ENCODE peak calls at places on chromosomes 7 and 10, in six cellular contexts. One of them, this sample, is unnamed.

GRCh38 chr7:150955519-150956394 is 22.4 kb downstream of the KCNH2 start:
- DNase-seq in A549: no peak
- DNase-seq in GM12878: no peak
- DNase-seq in K562: peak
- DNase-seq in HepG2: no peak
- DNase-seq in endothelial cell of umbilical vein: no peak
- DNase-seq in this sample: peak

GRCh38 chr7:139203992-139204391 is 27.0 kb upstream of the UBN2 start:
- DNase-seq in A549: no peak
- DNase-seq in GM12878: no peak
- DNase-seq in K562: no peak
- DNase-seq in HepG2: no peak
- DNase-seq in endothelial cell of umbilical vein: no peak
- DNase-seq in this sample: no peak

GRCh38 chr7:70634610-70635068 is 497.3 kb upstream of the GALNT17 start:
- DNase-seq in A549: no peak
- DNase-seq in GM12878: no peak
- DNase-seq in K562: peak
- DNase-seq in HepG2: no peak
- DNase-seq in endothelial cell of umbilical vein: no peak
- DNase-seq in this sample: peak

GRCh38 chr10:27464993-27465392 is 39.1 kb upstream of the RAB18 start:
- DNase-seq in A549: no peak
- DNase-seq in GM12878: peak
- DNase-seq in K562: no peak
- DNase-seq in HepG2: no peak
- DNase-seq in endothelial cell of umbilical vein: no peak
- DNase-seq in this sample: no peak

GRCh38 chr7:24052572-24053223 is 231.3 kb upstream of the NPY start:
- DNase-seq in A549: no peak
- DNase-seq in GM12878: no peak
- DNase-seq in K562: no peak
- DNase-seq in HepG2: no peak
- DNase-seq in endothelial cell of umbilical vein: no peak
- DNase-seq in this sample: peak

GRCh38 chr7:116876664-116877442 is 14.5 kb downstream of the CAPZA2 start:
- DNase-seq in A549: no peak
- DNase-seq in GM12878: no peak
- DNase-seq in K562: peak
- DNase-seq in HepG2: no peak
- DNase-seq in endothelial cell of umbilical vein: peak
- DNase-seq in this sample: no peak

GRCh38 chr7:39589323-39590111 is 23.3 kb downstream of the YAE1 start:
- DNase-seq in A549: no peak
- DNase-seq in GM12878: peak
- DNase-seq in K562: peak
- DNase-seq in HepG2: no peak
- DNase-seq in endothelial cell of umbilical vein: peak
- DNase-seq in this sample: peak

GRCh38 chr7:18390523-18390907 is 105.0 kb upstream of the HDAC9 start:
- DNase-seq in A549: no peak
- DNase-seq in GM12878: no peak
- DNase-seq in K562: no peak
- DNase-seq in HepG2: no peak
- DNase-seq in endothelial cell of umbilical vein: no peak
- DNase-seq in this sample: no peak

GRCh38 chr10:103784723-103785418 is 70.5 kb downstream of the SH3PXD2A start:
- DNase-seq in A549: no peak
- DNase-seq in GM12878: no peak
- DNase-seq in K562: no peak
- DNase-seq in HepG2: no peak
- DNase-seq in endothelial cell of umbilical vein: no peak
- DNase-seq in this sample: no peak

GRCh38 chr7:81690251-81690650 is 79.6 kb downstream of the HGF start:
- DNase-seq in A549: no peak
- DNase-seq in GM12878: no peak
- DNase-seq in K562: no peak
- DNase-seq in HepG2: no peak
- DNase-seq in endothelial cell of umbilical vein: no peak
- DNase-seq in this sample: no peak

GRCh38 chr10:131700032-131700431 is 200.8 kb upstream of the PPP2R2D start:
- DNase-seq in A549: no peak
- DNase-seq in GM12878: no peak
- DNase-seq in K562: no peak
- DNase-seq in HepG2: no peak
- DNase-seq in endothelial cell of umbilical vein: no peak
- DNase-seq in this sample: no peak

GRCh38 chr7:72444023-72444776 is 32.1 kb upstream of the CALN1 start:
- DNase-seq in A549: no peak
- DNase-seq in GM12878: no peak
- DNase-seq in K562: no peak
- DNase-seq in HepG2: peak
- DNase-seq in endothelial cell of umbilical vein: no peak
- DNase-seq in this sample: peak

GRCh38 chr7:55420535-55420934 is 55.4 kb downstream of the LANCL2 start:
- DNase-seq in A549: no peak
- DNase-seq in GM12878: no peak
- DNase-seq in K562: no peak
- DNase-seq in HepG2: peak
- DNase-seq in endothelial cell of umbilical vein: no peak
- DNase-seq in this sample: no peak

GRCh38 chr10:42783181-42783549 is 570 bp downstream of the BMS1 start:
- DNase-seq in A549: peak
- DNase-seq in GM12878: no peak
- DNase-seq in K562: peak
- DNase-seq in HepG2: peak
- DNase-seq in endothelial cell of umbilical vein: peak
- DNase-seq in this sample: peak

GRCh38 chr10:7283246-7283645 is 127.6 kb downstream of the SFMBT2 start:
- DNase-seq in A549: no peak
- DNase-seq in GM12878: no peak
- DNase-seq in K562: no peak
- DNase-seq in HepG2: no peak
- DNase-seq in endothelial cell of umbilical vein: no peak
- DNase-seq in this sample: no peak

GRCh38 chr10:133160813-133161471 is 923 bp downstream of the KNDC1 start:
- DNase-seq in A549: no peak
- DNase-seq in GM12878: no peak
- DNase-seq in K562: no peak
- DNase-seq in HepG2: no peak
- DNase-seq in endothelial cell of umbilical vein: no peak
- DNase-seq in this sample: peak
- TF ChIP-seq CTCF in A549: no peak
- TF ChIP-seq CTCF in GM12878: no peak
- TF ChIP-seq CTCF in K562: no peak
- TF ChIP-seq CTCF in HepG2: no peak
- TF ChIP-seq CTCF in endothelial cell of umbilical vein: no peak
- TF ChIP-seq CTCF in this sample: no peak

GRCh38 chr10:88791924-88792323 is 10.6 kb upstream of the LIPM start:
- DNase-seq in A549: peak
- DNase-seq in GM12878: peak
- DNase-seq in K562: peak
- DNase-seq in HepG2: peak
- DNase-seq in endothelial cell of umbilical vein: peak
- DNase-seq in this sample: peak
- TF ChIP-seq MYC in A549: no peak
- TF ChIP-seq MYC in GM12878: no peak
- TF ChIP-seq MYC in K562: no peak
- TF ChIP-seq MYC in HepG2: no peak
- TF ChIP-seq MYC in endothelial cell of umbilical vein: no peak
- TF ChIP-seq MYC in this sample: no peak

GRCh38 chr10:107490389-107490788 is 325.9 kb upstream of the SORCS1 start:
- DNase-seq in A549: no peak
- DNase-seq in GM12878: no peak
- DNase-seq in K562: no peak
- DNase-seq in HepG2: no peak
- DNase-seq in endothelial cell of umbilical vein: no peak
- DNase-seq in this sample: no peak
- TF ChIP-seq CTCF in A549: no peak
- TF ChIP-seq CTCF in GM12878: no peak
- TF ChIP-seq CTCF in K562: no peak
- TF ChIP-seq CTCF in HepG2: no peak
- TF ChIP-seq CTCF in endothelial cell of umbilical vein: no peak
- TF ChIP-seq CTCF in this sample: no peak

GRCh38 chr7:44105832-44106231 is 1.7 kb downstream of the AEBP1 start:
- DNase-seq in A549: no peak
- DNase-seq in GM12878: no peak
- DNase-seq in K562: no peak
- DNase-seq in HepG2: no peak
- DNase-seq in endothelial cell of umbilical vein: no peak
- DNase-seq in this sample: no peak
- TF ChIP-seq MYC in A549: no peak
- TF ChIP-seq MYC in GM12878: no peak
- TF ChIP-seq MYC in K562: no peak
- TF ChIP-seq MYC in HepG2: no peak
- TF ChIP-seq MYC in endothelial cell of umbilical vein: no peak
- TF ChIP-seq MYC in this sample: no peak

This sample was measured in NB4.